ENCODE peak calls at places on chromosome 13, in five cellular contexts. K is body of pancreas, U is prostate gland, V is endothelial cell of umbilical vein, A is ovary. D is an unnamed sample.

GRCh38 chr13:27293051-27293691 is 22.5 kb downstream of the RASL11A start:
- DNase-seq in K (no peak), U (no peak), V (no peak), A (no peak), D (peak)

GRCh38 chr13:60838581-60838980 is 441.6 kb downstream of the TDRD3 start:
- DNase-seq in K (no peak), U (peak), V (no peak), A (no peak), D (no peak)

GRCh38 chr13:27375686-27376326 is 48.6 kb upstream of the GTF3A start:
- DNase-seq in K (peak), U (peak), V (peak), A (peak), D (peak)

GRCh38 chr13:47256618-47257017 is 359.8 kb upstream of the HTR2A start:
- DNase-seq in K (no peak), U (no peak), V (no peak), A (no peak), D (no peak)

GRCh38 chr13:103898481-103898880 is 832.3 kb upstream of the SLC10A2 start:
- DNase-seq in K (no peak), U (no peak), V (no peak), A (no peak), D (no peak)

GRCh38 chr13:110758195-110758594 is 44.7 kb downstream of the ING1 start:
- DNase-seq in K (peak), U (no peak), V (peak), A (no peak), D (no peak)

GRCh38 chr13:98834254-98834960 is 81.9 kb upstream of the SLC15A1 start:
- DNase-seq in K (no peak), U (no peak), V (no peak), A (no peak), D (no peak)

GRCh38 chr13:42894765-42895181 is 97.3 kb downstream of the EPSTI1 start:
- DNase-seq in K (peak), U (no peak), V (peak), A (peak), D (no peak)

GRCh38 chr13:48559638-48560320 is 26.9 kb upstream of the RCBTB2 start:
- DNase-seq in K (no peak), U (no peak), V (no peak), A (no peak), D (no peak)

GRCh38 chr13:31431722-31432137 is 232.0 kb downstream of the B3GLCT start:
- DNase-seq in K (peak), U (peak), V (peak), A (no peak), D (peak)

GRCh38 chr13:101575591-101575990 is 123.1 kb downstream of the ITGBL1 start:
- DNase-seq in K (no peak), U (no peak), V (no peak), A (no peak), D (no peak)

GRCh38 chr13:101579291-101579802 is 126.9 kb downstream of the ITGBL1 start:
- DNase-seq in K (no peak), U (no peak), V (peak), A (no peak), D (no peak)

GRCh38 chr13:101576452-101576851 is 124.0 kb downstream of the ITGBL1 start:
- DNase-seq in K (no peak), U (no peak), V (no peak), A (no peak), D (no peak)

GRCh38 chr13:101572456-101572855 is 120.0 kb downstream of the ITGBL1 start:
- DNase-seq in K (no peak), U (no peak), V (peak), A (no peak), D (no peak)

DNA sequence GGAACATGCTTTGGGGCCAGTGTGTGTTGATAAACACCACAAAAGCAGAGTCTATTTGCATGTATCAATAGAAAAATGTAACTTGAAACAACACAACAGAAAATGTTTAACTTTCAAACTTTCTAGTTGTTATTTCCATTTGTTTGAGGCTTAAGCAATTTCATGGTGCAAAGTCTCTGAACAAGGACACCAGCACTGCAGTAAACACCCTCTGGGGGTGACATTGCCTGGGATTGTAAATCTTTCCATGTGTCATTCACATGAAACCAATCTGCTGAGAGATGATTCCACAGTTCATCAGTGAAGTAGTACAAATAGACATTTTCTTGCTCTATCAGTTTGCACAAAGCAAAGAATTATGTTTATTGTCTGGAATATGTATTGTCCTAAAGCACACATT is 124.5 kb downstream of the ITGBL1 start:
- DNase-seq in K (no peak), U (no peak), V (no peak), A (no peak), D (no peak)
- TF ChIP-seq CTCF in K (no peak), U (no peak), V (no peak), A (no peak), D (no peak)

GRCh38 chr13:40932252-40932651 is 86.9 kb downstream of the ELF1 start:
- DNase-seq in K (no peak), U (no peak), V (no peak), A (no peak), D (no peak)

GRCh38 chr13:40927929-40928328 is 91.2 kb downstream of the ELF1 start:
- DNase-seq in K (no peak), U (no peak), V (no peak), A (no peak), D (no peak)

GRCh38 chr13:40933508-40933907 is 85.6 kb downstream of the ELF1 start:
- DNase-seq in K (no peak), U (no peak), V (no peak), A (no peak), D (no peak)

GRCh38 chr13:40928980-40929379 is 90.1 kb downstream of the ELF1 start:
- DNase-seq in K (no peak), U (no peak), V (no peak), A (no peak), D (no peak)
- TF ChIP-seq POLR2A in K (no peak), U (no peak), V (no peak), A (no peak), D (no peak)

DNA sequence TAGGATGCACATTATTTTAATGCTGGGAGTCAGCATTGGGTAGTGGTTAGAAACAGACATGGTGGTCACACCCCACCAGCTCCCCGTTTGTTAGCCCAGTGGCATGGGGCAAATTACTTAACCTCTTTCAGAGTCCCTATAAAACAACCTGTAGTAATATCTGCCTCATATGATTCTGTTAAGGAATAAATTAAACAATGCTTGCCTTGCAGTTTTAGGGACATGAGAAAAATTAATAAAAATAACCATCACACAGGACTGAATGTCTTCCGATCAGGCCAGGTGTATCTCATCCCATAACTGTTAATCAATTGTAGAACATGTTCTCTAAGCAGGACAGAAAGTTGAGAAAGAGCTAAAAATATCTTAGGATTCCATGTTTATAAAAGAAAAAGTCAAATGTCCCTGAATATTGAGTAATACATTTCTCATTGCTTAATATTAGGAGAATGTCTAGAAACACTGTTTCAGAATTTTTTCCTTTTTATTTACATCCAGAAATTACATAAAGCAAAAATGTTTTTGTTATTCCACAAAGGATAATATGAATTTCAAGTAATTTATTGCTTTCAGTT is 196.5 kb downstream of the GPC6 start:
- DNase-seq in K (no peak), U (no peak), V (no peak), A (no peak), D (no peak)
- H3K4me3 ChIP-seq in K (no peak), U (no peak), V (no peak), A (no peak), D (no peak)

DNA sequence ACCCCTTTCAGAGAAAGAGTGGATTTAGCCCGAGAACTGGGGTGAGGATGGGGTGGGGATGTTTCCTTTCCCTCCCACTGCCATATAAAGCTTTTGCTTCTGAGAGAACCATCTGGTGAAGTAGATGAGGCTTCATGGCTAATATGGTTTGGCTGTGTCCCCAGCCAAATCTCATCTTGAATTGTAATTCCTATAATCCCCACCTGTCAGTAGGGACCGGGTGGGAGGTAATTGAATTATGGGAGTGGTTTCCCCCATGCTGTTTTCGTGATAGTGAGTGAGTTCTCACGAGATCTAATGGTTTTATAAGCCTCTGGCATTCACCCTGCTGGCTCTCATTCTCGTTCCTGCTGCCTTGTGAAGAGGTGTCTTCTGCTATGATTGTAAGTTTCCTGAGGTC is 270.9 kb downstream of the LMO7 start:
- DNase-seq in K (no peak), U (no peak), V (no peak), A (no peak), D (no peak)
- TF ChIP-seq CTCF in K (no peak), U (no peak), V (no peak), A (no peak), D (no peak)

D was measured in lower leg skin.